ENCODE peak calls at places on chromosomes 7 and 10, in seven cellular contexts. One of them, this sample, is unnamed.

GRCh38 chr7:44386139-44386913 is 60.9 kb upstream of the CAMK2B start:
- DNase-seq in AG08395: no peak
- DNase-seq in RCC 7860: peak
- DNase-seq in gastrocnemius medialis: no peak
- DNase-seq in germinal center: no peak
- DNase-seq in ureter: no peak
- DNase-seq in anterior cingulate cortex: no peak
- DNase-seq in this sample: no peak

GRCh38 chr7:65269150-65269856 is 104.4 kb upstream of the ZNF92 start:
- DNase-seq in anterior cingulate cortex: no peak
- DNase-seq in AG08395: peak
- DNase-seq in gastrocnemius medialis: no peak
- DNase-seq in ureter: no peak
- DNase-seq in RCC 7860: peak
- DNase-seq in germinal center: peak
- DNase-seq in this sample: peak

GRCh38 chr7:145360511-145361100 is 524.8 kb upstream of the TPK1 start:
- DNase-seq in RCC 7860: no peak
- DNase-seq in AG08395: no peak
- DNase-seq in germinal center: no peak
- DNase-seq in anterior cingulate cortex: no peak
- DNase-seq in gastrocnemius medialis: no peak
- DNase-seq in ureter: no peak
- DNase-seq in this sample: no peak

GRCh38 chr10:47037654-47038425 is 126.6 kb downstream of the PTPN20 start:
- DNase-seq in anterior cingulate cortex: no peak
- DNase-seq in ureter: no peak
- DNase-seq in germinal center: no peak
- DNase-seq in AG08395: no peak
- DNase-seq in RCC 7860: no peak
- DNase-seq in gastrocnemius medialis: no peak
- DNase-seq in this sample: no peak

GRCh38 chr7:88664630-88665233 is 94.8 kb upstream of the ZNF804B start:
- DNase-seq in RCC 7860: no peak
- DNase-seq in gastrocnemius medialis: no peak
- DNase-seq in anterior cingulate cortex: no peak
- DNase-seq in germinal center: no peak
- DNase-seq in ureter: no peak
- DNase-seq in AG08395: peak
- DNase-seq in this sample: no peak

GRCh38 chr10:132434405-132435005 is 37.5 kb downstream of the PWWP2B start:
- DNase-seq in anterior cingulate cortex: no peak
- DNase-seq in AG08395: no peak
- DNase-seq in germinal center: no peak
- DNase-seq in gastrocnemius medialis: no peak
- DNase-seq in ureter: no peak
- DNase-seq in RCC 7860: no peak
- DNase-seq in this sample: no peak

GRCh38 chr7:133822816-133823552 is 304.2 kb upstream of the LRGUK start:
- DNase-seq in RCC 7860: no peak
- DNase-seq in germinal center: no peak
- DNase-seq in anterior cingulate cortex: no peak
- DNase-seq in AG08395: no peak
- DNase-seq in ureter: no peak
- DNase-seq in gastrocnemius medialis: no peak
- DNase-seq in this sample: no peak

GRCh38 chr10:59283456-59284082 is 78.8 kb downstream of the FAM13C start:
- DNase-seq in RCC 7860: no peak
- DNase-seq in ureter: no peak
- DNase-seq in gastrocnemius medialis: peak
- DNase-seq in AG08395: no peak
- DNase-seq in anterior cingulate cortex: peak
- DNase-seq in germinal center: no peak
- DNase-seq in this sample: no peak

GRCh38 chr7:152543801-152544200 is 108.0 kb upstream of the KMT2C start:
- DNase-seq in ureter: no peak
- DNase-seq in anterior cingulate cortex: no peak
- DNase-seq in gastrocnemius medialis: no peak
- DNase-seq in germinal center: no peak
- DNase-seq in RCC 7860: no peak
- DNase-seq in AG08395: no peak
- DNase-seq in this sample: no peak

GRCh38 chr7:136958016-136958415 is 89.6 kb downstream of the CHRM2 start:
- DNase-seq in germinal center: no peak
- DNase-seq in RCC 7860: no peak
- DNase-seq in AG08395: no peak
- DNase-seq in gastrocnemius medialis: no peak
- DNase-seq in ureter: no peak
- DNase-seq in anterior cingulate cortex: no peak
- DNase-seq in this sample: no peak

GRCh38 chr10:88702848-88703597 is 3.0 kb upstream of the LIPK start:
- DNase-seq in germinal center: no peak
- DNase-seq in AG08395: no peak
- DNase-seq in ureter: no peak
- DNase-seq in RCC 7860: peak
- DNase-seq in gastrocnemius medialis: no peak
- DNase-seq in anterior cingulate cortex: no peak
- DNase-seq in this sample: no peak

GRCh38 chr10:118850418-118851061 is 95.8 kb upstream of the CACUL1 start:
- DNase-seq in ureter: no peak
- DNase-seq in RCC 7860: no peak
- DNase-seq in gastrocnemius medialis: peak
- DNase-seq in AG08395: peak
- DNase-seq in germinal center: peak
- DNase-seq in anterior cingulate cortex: no peak
- DNase-seq in this sample: peak

GRCh38 chr10:132942740-132943554 is 577 bp upstream of the CFAP46 start:
- DNase-seq in ureter: no peak
- DNase-seq in gastrocnemius medialis: no peak
- DNase-seq in anterior cingulate cortex: no peak
- DNase-seq in RCC 7860: no peak
- DNase-seq in AG08395: no peak
- DNase-seq in germinal center: no peak
- DNase-seq in this sample: no peak

GRCh38 chr10:24208661-24209420 is at the start of gene KIAA1217:
- DNase-seq in gastrocnemius medialis: peak
- DNase-seq in germinal center: no peak
- DNase-seq in ureter: peak
- DNase-seq in anterior cingulate cortex: no peak
- DNase-seq in AG08395: peak
- DNase-seq in RCC 7860: peak
- DNase-seq in this sample: no peak

GRCh38 chr7:70728873-70729552 is 402.9 kb upstream of the GALNT17 start:
- DNase-seq in gastrocnemius medialis: no peak
- DNase-seq in RCC 7860: no peak
- DNase-seq in anterior cingulate cortex: no peak
- DNase-seq in ureter: no peak
- DNase-seq in germinal center: no peak
- DNase-seq in AG08395: no peak
- DNase-seq in this sample: no peak

GRCh38 chr10:90373911-90374310 is 483.9 kb downstream of the HTR7 start:
- DNase-seq in RCC 7860: no peak
- DNase-seq in anterior cingulate cortex: no peak
- DNase-seq in AG08395: no peak
- DNase-seq in gastrocnemius medialis: no peak
- DNase-seq in ureter: no peak
- DNase-seq in germinal center: no peak
- DNase-seq in this sample: no peak

GRCh38 chr10:88069338-88069737 is 205.9 kb downstream of the PTEN start:
- DNase-seq in anterior cingulate cortex: no peak
- DNase-seq in gastrocnemius medialis: no peak
- DNase-seq in ureter: no peak
- DNase-seq in germinal center: no peak
- DNase-seq in AG08395: no peak
- DNase-seq in RCC 7860: no peak
- DNase-seq in this sample: no peak

GRCh38 chr7:19939746-19940145 is 166.3 kb upstream of the TMEM196 start:
- DNase-seq in ureter: no peak
- DNase-seq in anterior cingulate cortex: no peak
- DNase-seq in RCC 7860: peak
- DNase-seq in germinal center: no peak
- DNase-seq in gastrocnemius medialis: no peak
- DNase-seq in AG08395: peak
- DNase-seq in this sample: no peak

GRCh38 chr10:61272781-61273180 is 180.4 kb downstream of the TMEM26 start:
- DNase-seq in ureter: no peak
- DNase-seq in gastrocnemius medialis: no peak
- DNase-seq in germinal center: no peak
- DNase-seq in AG08395: no peak
- DNase-seq in RCC 7860: no peak
- DNase-seq in anterior cingulate cortex: no peak
- DNase-seq in this sample: no peak

GRCh38 chr7:27364344-27364758 is 121.7 kb downstream of the EVX1 start:
- DNase-seq in ureter: peak
- DNase-seq in anterior cingulate cortex: peak
- DNase-seq in gastrocnemius medialis: peak
- DNase-seq in germinal center: no peak
- DNase-seq in AG08395: peak
- DNase-seq in RCC 7860: no peak
- DNase-seq in this sample: no peak

GRCh38 chr7:106190589-106191330 is 78.6 kb upstream of the SYPL1 start:
- DNase-seq in ureter: no peak
- DNase-seq in AG08395: no peak
- DNase-seq in RCC 7860: no peak
- DNase-seq in germinal center: no peak
- DNase-seq in anterior cingulate cortex: no peak
- DNase-seq in gastrocnemius medialis: no peak
- DNase-seq in this sample: no peak

GRCh38 chr7:142231716-142232115 is 26.1 kb downstream of the PRSS58 start:
- DNase-seq in anterior cingulate cortex: no peak
- DNase-seq in AG08395: no peak
- DNase-seq in gastrocnemius medialis: no peak
- DNase-seq in ureter: no peak
- DNase-seq in RCC 7860: no peak
- DNase-seq in germinal center: no peak
- DNase-seq in this sample: no peak

GRCh38 chr7:117087639-117088396 is 134.5 kb downstream of the ST7 start:
- DNase-seq in anterior cingulate cortex: no peak
- DNase-seq in germinal center: no peak
- DNase-seq in ureter: no peak
- DNase-seq in RCC 7860: no peak
- DNase-seq in gastrocnemius medialis: no peak
- DNase-seq in AG08395: no peak
- DNase-seq in this sample: no peak

GRCh38 chr7:116198748-116199410 is 11.5 kb upstream of the TES start:
- DNase-seq in gastrocnemius medialis: no peak
- DNase-seq in AG08395: no peak
- DNase-seq in germinal center: no peak
- DNase-seq in RCC 7860: no peak
- DNase-seq in ureter: no peak
- DNase-seq in anterior cingulate cortex: no peak
- DNase-seq in this sample: no peak

GRCh38 chr7:29988391-29989256 is 977 bp downstream of the SCRN1 start:
- DNase-seq in gastrocnemius medialis: no peak
- DNase-seq in ureter: peak
- DNase-seq in AG08395: peak
- DNase-seq in germinal center: peak
- DNase-seq in RCC 7860: peak
- DNase-seq in anterior cingulate cortex: no peak
- DNase-seq in this sample: peak

GRCh38 chr7:99997545-99998137 is 17.8 kb upstream of the ZKSCAN1 start:
- DNase-seq in AG08395: peak
- DNase-seq in anterior cingulate cortex: peak
- DNase-seq in germinal center: peak
- DNase-seq in RCC 7860: no peak
- DNase-seq in ureter: no peak
- DNase-seq in gastrocnemius medialis: peak
- DNase-seq in this sample: peak

GRCh38 chr10:61409132-61409531 is 44.0 kb downstream of the TMEM26 start:
- DNase-seq in germinal center: no peak
- DNase-seq in anterior cingulate cortex: no peak
- DNase-seq in AG08395: no peak
- DNase-seq in ureter: no peak
- DNase-seq in RCC 7860: no peak
- DNase-seq in gastrocnemius medialis: no peak
- DNase-seq in this sample: no peak

GRCh38 chr10:109866168-109866994 is 56.9 kb downstream of the XPNPEP1 start:
- DNase-seq in germinal center: no peak
- DNase-seq in ureter: no peak
- DNase-seq in gastrocnemius medialis: no peak
- DNase-seq in anterior cingulate cortex: no peak
- DNase-seq in RCC 7860: no peak
- DNase-seq in AG08395: peak
- DNase-seq in this sample: no peak

GRCh38 chr10:52644678-52645434 is 127.7 kb downstream of the MBL2 start:
- DNase-seq in AG08395: peak
- DNase-seq in gastrocnemius medialis: no peak
- DNase-seq in anterior cingulate cortex: peak
- DNase-seq in RCC 7860: peak
- DNase-seq in germinal center: peak
- DNase-seq in ureter: no peak
- DNase-seq in this sample: peak

GRCh38 chr7:139675127-139676110 is 102.4 kb downstream of the HIPK2 start:
- DNase-seq in germinal center: no peak
- DNase-seq in AG08395: peak
- DNase-seq in gastrocnemius medialis: no peak
- DNase-seq in anterior cingulate cortex: no peak
- DNase-seq in RCC 7860: no peak
- DNase-seq in ureter: no peak
- DNase-seq in this sample: no peak

GRCh38 chr10:79488303-79488702 is 24.0 kb upstream of the EIF5AL1 start:
- DNase-seq in anterior cingulate cortex: no peak
- DNase-seq in AG08395: peak
- DNase-seq in gastrocnemius medialis: peak
- DNase-seq in RCC 7860: peak
- DNase-seq in germinal center: no peak
- DNase-seq in ureter: peak
- DNase-seq in this sample: no peak

GRCh38 chr10:6050801-6051445 is 11.2 kb downstream of the IL2RA start:
- DNase-seq in germinal center: peak
- DNase-seq in ureter: peak
- DNase-seq in AG08395: peak
- DNase-seq in gastrocnemius medialis: peak
- DNase-seq in RCC 7860: no peak
- DNase-seq in anterior cingulate cortex: no peak
- DNase-seq in this sample: peak

GRCh38 chr10:3778708-3779108 is 6.3 kb downstream of the KLF6 start:
- DNase-seq in gastrocnemius medialis: no peak
- DNase-seq in germinal center: no peak
- DNase-seq in AG08395: no peak
- DNase-seq in ureter: no peak
- DNase-seq in anterior cingulate cortex: no peak
- DNase-seq in RCC 7860: no peak
- DNase-seq in this sample: no peak

GRCh38 chr10:74704629-74705360 is 121.6 kb upstream of the KAT6B start:
- DNase-seq in ureter: no peak
- DNase-seq in anterior cingulate cortex: no peak
- DNase-seq in RCC 7860: no peak
- DNase-seq in gastrocnemius medialis: no peak
- DNase-seq in germinal center: no peak
- DNase-seq in AG08395: no peak
- DNase-seq in this sample: no peak

GRCh38 chr10:101444058-101444457 is 90.1 kb downstream of the BTRC start:
- DNase-seq in ureter: no peak
- DNase-seq in RCC 7860: no peak
- DNase-seq in gastrocnemius medialis: no peak
- DNase-seq in germinal center: peak
- DNase-seq in anterior cingulate cortex: no peak
- DNase-seq in AG08395: peak
- DNase-seq in this sample: no peak

GRCh38 chr10:70491614-70492013 is 13.0 kb downstream of the PALD1 start:
- DNase-seq in germinal center: no peak
- DNase-seq in gastrocnemius medialis: no peak
- DNase-seq in ureter: no peak
- DNase-seq in AG08395: no peak
- DNase-seq in RCC 7860: no peak
- DNase-seq in anterior cingulate cortex: no peak
- DNase-seq in this sample: no peak